ENCODE peak calls at places on chromosome 5, in six cellular contexts. One of them, this sample, is unnamed.

GRCh38 chr5:179378441-179379271 is 33.4 kb upstream of the ADAMTS2 start:
- DNase-seq in astrocyte: no peak
- DNase-seq in foreskin keratinocyte: no peak
- DNase-seq in AG04450: peak
- DNase-seq in WERI-Rb-1: no peak
- DNase-seq in psoas muscle: no peak
- DNase-seq in this sample: no peak

GRCh38 chr5:109689740-109690455 is at the start of gene MAN2A1:
- DNase-seq in WERI-Rb-1: peak
- DNase-seq in foreskin keratinocyte: peak
- DNase-seq in psoas muscle: peak
- DNase-seq in AG04450: no peak
- DNase-seq in astrocyte: peak
- DNase-seq in this sample: peak

GRCh38 chr5:102778478-102778877 is 23.4 kb downstream of the PAM start:
- DNase-seq in astrocyte: peak
- DNase-seq in AG04450: no peak
- DNase-seq in psoas muscle: no peak
- DNase-seq in WERI-Rb-1: no peak
- DNase-seq in foreskin keratinocyte: peak
- DNase-seq in this sample: no peak

GRCh38 chr5:128329542-128329941 is 208.5 kb downstream of the FBN2 start:
- DNase-seq in WERI-Rb-1: no peak
- DNase-seq in astrocyte: no peak
- DNase-seq in foreskin keratinocyte: no peak
- DNase-seq in AG04450: no peak
- DNase-seq in psoas muscle: no peak
- DNase-seq in this sample: no peak

GRCh38 chr5:141826674-141827073 is 51.5 kb downstream of the PCDH1 start:
- DNase-seq in foreskin keratinocyte: no peak
- DNase-seq in WERI-Rb-1: no peak
- DNase-seq in AG04450: no peak
- DNase-seq in psoas muscle: peak
- DNase-seq in astrocyte: no peak
- DNase-seq in this sample: no peak

GRCh38 chr5:72531496-72532190 is 24.4 kb upstream of the ZNF366 start:
- DNase-seq in foreskin keratinocyte: no peak
- DNase-seq in psoas muscle: no peak
- DNase-seq in astrocyte: no peak
- DNase-seq in AG04450: no peak
- DNase-seq in WERI-Rb-1: no peak
- DNase-seq in this sample: no peak

GRCh38 chr5:122775713-122776084 is 819 bp downstream of the SNX2 start:
- DNase-seq in AG04450: no peak
- DNase-seq in WERI-Rb-1: no peak
- DNase-seq in psoas muscle: no peak
- DNase-seq in foreskin keratinocyte: peak
- DNase-seq in astrocyte: no peak
- DNase-seq in this sample: no peak

GRCh38 chr5:123422433-123423277 is 548 bp downstream of the CEP120 start:
- DNase-seq in AG04450: no peak
- DNase-seq in psoas muscle: no peak
- DNase-seq in WERI-Rb-1: peak
- DNase-seq in astrocyte: peak
- DNase-seq in foreskin keratinocyte: peak
- DNase-seq in this sample: no peak

GRCh38 chr5:172117977-172118701 is 69.9 kb downstream of the STK10 start:
- DNase-seq in AG04450: no peak
- DNase-seq in WERI-Rb-1: no peak
- DNase-seq in astrocyte: no peak
- DNase-seq in psoas muscle: no peak
- DNase-seq in foreskin keratinocyte: no peak
- DNase-seq in this sample: no peak

GRCh38 chr5:10124287-10124686 is 125.4 kb downstream of the ATPSCKMT start:
- DNase-seq in psoas muscle: no peak
- DNase-seq in foreskin keratinocyte: no peak
- DNase-seq in WERI-Rb-1: no peak
- DNase-seq in AG04450: no peak
- DNase-seq in astrocyte: no peak
- DNase-seq in this sample: no peak

GRCh38 chr5:138029944-138030343 is 2.9 kb downstream of the FAM13B start:
- DNase-seq in psoas muscle: no peak
- DNase-seq in astrocyte: no peak
- DNase-seq in WERI-Rb-1: no peak
- DNase-seq in AG04450: no peak
- DNase-seq in foreskin keratinocyte: no peak
- DNase-seq in this sample: no peak

GRCh38 chr5:138032572-138033274 is at the start of gene FAM13B:
- DNase-seq in foreskin keratinocyte: peak
- DNase-seq in astrocyte: peak
- DNase-seq in AG04450: no peak
- DNase-seq in psoas muscle: peak
- DNase-seq in WERI-Rb-1: peak
- DNase-seq in this sample: no peak

GRCh38 chr5:138033916-138034315 is 1.0 kb upstream of the FAM13B start:
- DNase-seq in WERI-Rb-1: no peak
- DNase-seq in foreskin keratinocyte: peak
- DNase-seq in astrocyte: peak
- DNase-seq in AG04450: no peak
- DNase-seq in psoas muscle: no peak
- DNase-seq in this sample: no peak

GRCh38 chr5:138033275-138033808 is 463 bp upstream of the FAM13B start:
- DNase-seq in astrocyte: no peak
- DNase-seq in foreskin keratinocyte: peak
- DNase-seq in psoas muscle: no peak
- DNase-seq in WERI-Rb-1: no peak
- DNase-seq in AG04450: no peak
- DNase-seq in this sample: no peak

GRCh38 chr5:138032028-138032571 is 779 bp downstream of the FAM13B start:
- DNase-seq in AG04450: no peak
- DNase-seq in WERI-Rb-1: no peak
- DNase-seq in astrocyte: peak
- DNase-seq in psoas muscle: peak
- DNase-seq in foreskin keratinocyte: peak
- DNase-seq in this sample: no peak
- TF ChIP-seq CTCF in AG04450: peak
- TF ChIP-seq CTCF in WERI-Rb-1: no peak
- TF ChIP-seq CTCF in astrocyte: no peak
- TF ChIP-seq CTCF in psoas muscle: no peak
- TF ChIP-seq CTCF in foreskin keratinocyte: no peak
- TF ChIP-seq CTCF in this sample: no peak

GRCh38 chr5:136629125-136629790 is 263.9 kb upstream of the TRPC7 start:
- DNase-seq in astrocyte: no peak
- DNase-seq in WERI-Rb-1: peak
- DNase-seq in AG04450: no peak
- DNase-seq in psoas muscle: no peak
- DNase-seq in foreskin keratinocyte: no peak
- DNase-seq in this sample: no peak
- TF ChIP-seq CTCF in astrocyte: no peak
- TF ChIP-seq CTCF in WERI-Rb-1: no peak
- TF ChIP-seq CTCF in AG04450: no peak
- TF ChIP-seq CTCF in psoas muscle: no peak
- TF ChIP-seq CTCF in foreskin keratinocyte: no peak
- TF ChIP-seq CTCF in this sample: no peak

DNA sequence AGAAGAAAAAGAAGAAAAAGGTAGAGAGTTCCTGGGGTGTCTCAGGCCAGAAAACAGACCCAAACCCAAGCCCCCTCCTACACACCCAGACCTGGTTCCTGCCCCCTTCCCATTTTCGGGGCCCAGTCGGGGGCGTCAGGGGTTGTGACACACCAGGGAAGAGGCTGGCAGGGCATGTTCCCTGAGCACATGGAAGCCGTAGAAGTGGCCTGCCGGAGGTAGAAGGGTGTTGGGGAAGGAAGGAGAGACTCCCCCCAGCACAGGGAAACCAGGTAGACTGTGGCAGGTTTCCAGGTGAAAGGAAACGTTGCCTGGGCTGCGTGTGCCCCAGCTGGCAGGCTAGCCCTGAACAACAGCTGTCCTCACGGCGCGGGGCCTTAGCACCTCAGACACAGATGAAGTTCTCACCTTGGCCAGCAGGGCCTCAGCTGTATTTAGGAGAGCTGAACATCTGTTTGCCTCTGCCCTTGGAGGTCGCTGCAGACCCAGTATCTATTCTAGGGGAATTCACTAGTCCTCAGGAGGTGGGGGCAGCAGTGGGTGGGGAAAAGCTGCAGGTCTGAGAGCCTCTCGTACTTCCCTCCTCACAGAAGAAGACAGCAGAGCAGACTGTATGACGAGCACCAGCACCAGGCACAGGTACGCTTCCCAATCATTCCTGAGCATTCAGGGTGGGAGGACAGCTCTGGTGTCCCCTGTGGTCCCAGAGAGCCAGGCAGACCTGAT is 14.1 kb downstream of the CD74 start:
- DNase-seq in astrocyte: no peak
- DNase-seq in WERI-Rb-1: no peak
- DNase-seq in psoas muscle: no peak
- DNase-seq in AG04450: no peak
- DNase-seq in foreskin keratinocyte: no peak
- DNase-seq in this sample: no peak
- TF ChIP-seq CTCF in astrocyte: peak
- TF ChIP-seq CTCF in WERI-Rb-1: no peak
- TF ChIP-seq CTCF in psoas muscle: peak
- TF ChIP-seq CTCF in AG04450: peak
- TF ChIP-seq CTCF in foreskin keratinocyte: peak
- TF ChIP-seq CTCF in this sample: no peak

GRCh38 chr5:132739232-132739631 is 1.9 kb upstream of the KIF3A start:
- DNase-seq in WERI-Rb-1: no peak
- DNase-seq in AG04450: no peak
- DNase-seq in foreskin keratinocyte: no peak
- DNase-seq in psoas muscle: no peak
- DNase-seq in astrocyte: no peak
- DNase-seq in this sample: no peak

GRCh38 chr5:132737982-132738770 is 830 bp upstream of the KIF3A start:
- DNase-seq in foreskin keratinocyte: no peak
- DNase-seq in astrocyte: no peak
- DNase-seq in AG04450: no peak
- DNase-seq in WERI-Rb-1: no peak
- DNase-seq in psoas muscle: no peak
- DNase-seq in this sample: no peak

GRCh38 chr5:132734687-132735086 is 2.7 kb downstream of the KIF3A start:
- DNase-seq in psoas muscle: no peak
- DNase-seq in foreskin keratinocyte: no peak
- DNase-seq in WERI-Rb-1: no peak
- DNase-seq in astrocyte: no peak
- DNase-seq in AG04450: no peak
- DNase-seq in this sample: no peak

GRCh38 chr5:132733499-132734148 is 3.7 kb downstream of the KIF3A start:
- DNase-seq in astrocyte: no peak
- DNase-seq in psoas muscle: no peak
- DNase-seq in WERI-Rb-1: no peak
- DNase-seq in AG04450: no peak
- DNase-seq in foreskin keratinocyte: no peak
- DNase-seq in this sample: no peak

DNA sequence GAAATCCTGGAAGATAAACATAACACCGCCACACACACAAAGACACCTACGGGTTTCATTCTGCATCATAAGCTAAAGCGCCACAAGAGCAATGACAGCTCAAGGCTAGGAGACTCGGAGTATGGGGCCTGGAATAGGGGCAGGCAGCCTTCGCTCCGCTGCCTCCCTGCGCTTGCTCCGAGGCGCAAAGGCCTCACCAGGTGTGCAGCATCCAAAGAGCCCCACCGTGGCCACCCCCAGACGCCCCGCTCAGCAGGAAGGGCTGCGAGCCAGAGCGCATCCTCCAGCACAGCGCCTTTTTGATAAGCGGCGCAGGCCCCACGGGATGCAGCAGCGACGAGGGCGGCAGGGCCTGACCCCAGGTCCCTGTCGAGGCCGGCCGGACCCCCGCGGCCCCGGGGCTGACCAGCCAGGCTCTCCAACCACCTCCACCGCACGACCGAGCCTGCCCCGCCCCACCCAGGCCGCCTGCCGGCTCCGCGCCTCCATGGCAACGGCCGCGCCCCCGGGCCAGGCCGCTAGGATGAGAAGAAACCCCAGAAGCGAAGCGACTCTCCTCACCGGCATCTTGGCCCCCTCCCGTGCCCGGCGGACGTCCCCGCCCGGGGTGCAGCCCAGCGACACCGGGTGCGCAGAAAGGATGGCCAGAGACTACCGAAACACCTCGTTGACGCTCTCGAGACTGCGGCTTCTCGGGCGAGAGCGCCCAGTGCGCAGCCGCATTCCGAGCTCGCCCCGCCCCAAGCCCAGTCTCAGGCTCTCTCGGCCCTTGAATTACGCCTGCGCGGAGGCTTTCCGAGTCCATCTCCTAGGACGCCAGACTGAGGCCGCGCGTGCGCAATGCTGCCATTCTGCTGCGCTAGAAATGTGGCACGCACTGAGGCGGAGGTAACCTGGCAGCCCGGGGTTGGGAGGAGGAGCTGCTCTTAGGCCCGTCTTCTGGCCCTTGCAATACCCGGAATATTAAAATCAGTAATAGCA is at the start of gene KIF3A:
- DNase-seq in WERI-Rb-1: peak
- DNase-seq in AG04450: peak
- DNase-seq in foreskin keratinocyte: peak
- DNase-seq in psoas muscle: peak
- DNase-seq in astrocyte: peak
- DNase-seq in this sample: peak
- TF ChIP-seq CTCF in WERI-Rb-1: no peak
- TF ChIP-seq CTCF in AG04450: no peak
- TF ChIP-seq CTCF in foreskin keratinocyte: no peak
- TF ChIP-seq CTCF in psoas muscle: peak
- TF ChIP-seq CTCF in astrocyte: no peak
- TF ChIP-seq CTCF in this sample: no peak

GRCh38 chr5:1666812-1667588 is 132.6 kb downstream of the MRPL36 start:
- DNase-seq in AG04450: no peak
- DNase-seq in foreskin keratinocyte: no peak
- DNase-seq in WERI-Rb-1: peak
- DNase-seq in astrocyte: no peak
- DNase-seq in psoas muscle: no peak
- DNase-seq in this sample: no peak
- TF ChIP-seq CTCF in AG04450: peak
- TF ChIP-seq CTCF in foreskin keratinocyte: peak
- TF ChIP-seq CTCF in WERI-Rb-1: peak
- TF ChIP-seq CTCF in astrocyte: no peak
- TF ChIP-seq CTCF in psoas muscle: peak
- TF ChIP-seq CTCF in this sample: peak

GRCh38 chr5:60260658-60261057 is 367.1 kb upstream of the PDE4D start:
- DNase-seq in AG04450: no peak
- DNase-seq in astrocyte: no peak
- DNase-seq in psoas muscle: no peak
- DNase-seq in foreskin keratinocyte: no peak
- DNase-seq in WERI-Rb-1: no peak
- DNase-seq in this sample: no peak
- TF ChIP-seq CTCF in AG04450: no peak
- TF ChIP-seq CTCF in astrocyte: no peak
- TF ChIP-seq CTCF in psoas muscle: no peak
- TF ChIP-seq CTCF in foreskin keratinocyte: no peak
- TF ChIP-seq CTCF in WERI-Rb-1: no peak
- TF ChIP-seq CTCF in this sample: no peak